ENCODE peak calls at places on chromosome 2, in four cellular contexts. Y, Z, W and U are unnamed samples.

GRCh38 chr2:220510668-220511067 is 883.2 kb downstream of the SLC4A3 start:
- DNase-seq in Y (no peak), W (no peak), Z (no peak), U (no peak)

GRCh38 chr2:61636686-61637085 is 98.5 kb upstream of the XPO1 start:
- DNase-seq in W (no peak), Y (no peak), Z (no peak), U (no peak)

GRCh38 chr2:102159295-102159694 is 16.7 kb downstream of the IL1R1 start:
- DNase-seq in W (no peak), Z (no peak), Y (no peak), U (no peak)

GRCh38 chr2:9966491-9967022 is 15.1 kb downstream of the GRHL1 start:
- DNase-seq in Z (no peak), W (no peak), Y (no peak), U (no peak)

GRCh38 chr2:171793691-171794678 is 100.1 kb downstream of the SLC25A12 start:
- DNase-seq in Z (no peak), W (no peak), Y (no peak), U (no peak)

GRCh38 chr2:1550658-1551316 is 137.5 kb downstream of the TPO start:
- DNase-seq in Y (peak; percentile 67), Z (peak; percentile 18), W (peak; percentile 66), U (peak; percentile 80)

GRCh38 chr2:132400169-132400900 is 16.3 kb upstream of the GPR39 start:
- DNase-seq in W (no peak), Y (no peak), Z (no peak), U (no peak)

GRCh38 chr2:8619071-8619470 is 62.8 kb upstream of the ID2 start:
- DNase-seq in Y (no peak), W (no peak), Z (no peak), U (no peak)

GRCh38 chr2:134408791-134409190 is 154.9 kb downstream of the MGAT5 start:
- DNase-seq in Z (no peak), Y (no peak), W (no peak), U (no peak)

GRCh38 chr2:127784965-127785518 is 25.9 kb downstream of the WDR33 start:
- DNase-seq in Z (no peak), W (no peak), Y (no peak), U (no peak)

GRCh38 chr2:172311921-172312345 is 115.5 kb upstream of the ITGA6 start:
- DNase-seq in Y (peak; percentile 31), Z (no peak), W (peak; percentile 68), U (peak; percentile 49)

GRCh38 chr2:85712849-85713612 is 18.9 kb downstream of the GNLY start:
- DNase-seq in W (peak; percentile 86), Y (peak; percentile 32), Z (no peak), U (peak; percentile 59)

GRCh38 chr2:168157070-168157469 is 90.3 kb downstream of the STK39 start:
- DNase-seq in Z (no peak), Y (no peak), W (no peak), U (no peak)

GRCh38 chr2:174704061-174704460 is 60.2 kb downstream of the CHRNA1 start:
- DNase-seq in Z (no peak), Y (no peak), W (no peak), U (no peak)

GRCh38 chr2:145563752-145564615 is 1044.1 kb upstream of the ZEB2 start:
- DNase-seq in Z (no peak), W (no peak), Y (peak; percentile 31), U (no peak)

GRCh38 chr2:182941939-182942338 is 75.5 kb upstream of the FRZB start:
- DNase-seq in W (no peak), Z (no peak), Y (no peak), U (no peak)

GRCh38 chr2:156896294-156896693 is 361.2 kb upstream of the GALNT5 start:
- DNase-seq in W (no peak), Z (no peak), Y (no peak), U (no peak)

GRCh38 chr2:31785876-31786275 is 205.1 kb upstream of the SRD5A2 start:
- DNase-seq in W (no peak), Z (no peak), Y (no peak), U (no peak)

GRCh38 chr2:45892236-45892701 is 240.8 kb downstream of the PRKCE start:
- DNase-seq in W (no peak), Y (no peak), Z (no peak), U (no peak)

GRCh38 chr2:229519655-229520054 is 194.7 kb downstream of the DNER start:
- DNase-seq in Y (no peak), Z (no peak), W (no peak), U (no peak)

GRCh38 chr2:237982039-237982725 is 15.4 kb downstream of the UBE2F start:
- DNase-seq in W (no peak), Y (no peak), Z (no peak), U (no peak)

GRCh38 chr2:64374686-64375085 is 79.3 kb upstream of the LGALSL start:
- DNase-seq in Y (peak; percentile 57), W (peak; percentile 31), Z (no peak), U (no peak)

GRCh38 chr2:111057721-111058120 is 63.0 kb upstream of the BCL2L11 start:
- DNase-seq in W (no peak), Z (no peak), Y (no peak), U (no peak)

GRCh38 chr2:240568678-240569522 is 616 bp downstream of the RNPEPL1 start:
- DNase-seq in Y (peak; percentile 78), Z (no peak), W (peak; percentile 74), U (peak; percentile 85)

GRCh38 chr2:88871336-88871735 is 179.9 kb downstream of the RPIA start:
- DNase-seq in Z (no peak), W (no peak), Y (no peak), U (no peak)

GRCh38 chr2:215186021-215186420 is 47.6 kb upstream of the ABCA12 start:
- DNase-seq in Y (no peak), W (no peak), Z (no peak), U (no peak)

GRCh38 chr2:215188078-215188477 is 49.7 kb upstream of the ABCA12 start:
- DNase-seq in Y (no peak), Z (no peak), W (no peak), U (no peak)

GRCh38 chr2:215190588-215190987 is 52.2 kb upstream of the ABCA12 start:
- DNase-seq in Y (no peak), W (no peak), Z (no peak), U (no peak)

DNA sequence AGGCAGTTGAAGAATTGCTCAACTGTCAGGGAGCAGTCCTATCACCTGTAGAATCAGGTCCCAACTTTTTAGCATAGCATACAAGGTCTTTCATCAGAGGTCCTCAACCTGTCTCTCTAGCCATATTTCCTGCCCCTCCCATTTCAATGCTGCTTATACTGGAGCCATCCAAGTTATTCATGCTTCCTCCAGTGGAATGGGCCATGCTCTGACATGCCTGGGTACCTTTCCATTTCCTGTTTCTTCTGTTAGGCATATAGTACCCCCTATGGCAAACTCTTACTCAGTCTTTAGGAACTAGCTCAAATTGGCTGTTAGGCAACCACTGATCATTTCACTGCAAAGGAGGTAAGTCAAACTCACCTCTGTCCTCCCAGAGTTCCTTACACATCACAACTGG is 51.0 kb upstream of the ABCA12 start:
- DNase-seq in Z (no peak), W (no peak), Y (no peak), U (no peak)
- TF ChIP-seq CTCF in Z (no peak), W (no peak), Y (no peak), U (no peak)

GRCh38 chr2:71276311-71277158 is 49.6 kb upstream of the PAIP2B start:
- DNase-seq in Z (peak; percentile 84), Y (peak; percentile 91), W (peak; percentile 91), U (peak; percentile 93)
- TF ChIP-seq POLR2A in Z (peak; percentile 90), Y (peak; percentile 42), W (no peak), U (peak; percentile 68)

DNA sequence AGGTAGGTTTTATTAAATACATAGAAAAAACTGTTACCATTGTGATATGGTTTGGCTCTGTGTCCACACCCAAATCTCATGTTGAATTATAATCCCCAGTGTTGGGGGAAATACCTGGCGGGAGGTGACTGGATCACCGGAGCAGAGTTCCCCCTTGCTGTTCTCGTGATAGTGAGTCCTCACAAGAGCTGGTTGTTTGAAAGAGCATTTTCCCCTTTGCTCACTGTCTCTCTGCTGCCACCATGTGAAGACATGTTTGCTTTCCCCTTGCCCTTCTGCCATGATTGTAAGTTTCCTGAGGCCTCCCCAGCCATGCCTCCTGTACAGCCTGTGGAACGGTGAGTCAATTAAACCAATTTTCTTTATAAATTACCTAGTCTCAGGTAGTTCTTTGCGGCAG is 352.7 kb upstream of the SLC39A10 start:
- DNase-seq in Y (no peak), W (no peak), Z (peak; percentile 19), U (no peak)
- TF ChIP-seq CTCF in Y (no peak), W (no peak), Z (peak; percentile 15), U (no peak)

DNA sequence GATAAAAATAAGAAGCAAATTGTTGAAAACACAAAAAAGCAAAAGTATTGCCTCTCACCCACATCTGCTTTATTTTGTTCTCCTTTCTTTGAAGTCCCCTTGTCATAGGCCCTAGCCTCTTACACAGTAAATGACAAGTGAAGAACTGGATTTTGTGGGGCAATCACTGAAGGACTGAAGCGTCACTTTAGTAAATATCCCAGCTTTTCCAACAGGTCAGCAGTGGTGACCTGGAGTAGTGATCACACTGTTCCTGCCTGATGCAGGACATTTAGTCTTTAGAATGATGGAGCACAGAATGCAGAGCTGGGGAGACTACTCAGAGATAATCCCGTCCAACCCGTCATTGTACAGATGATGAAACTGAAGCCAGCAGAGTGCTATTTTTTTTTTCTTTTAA is 28.1 kb upstream of the TDRD15 start:
- DNase-seq in Y (no peak), Z (no peak), W (no peak), U (no peak)
- TF ChIP-seq POLR2A in Y (no peak), Z (no peak), W (no peak), U (no peak)

DNA sequence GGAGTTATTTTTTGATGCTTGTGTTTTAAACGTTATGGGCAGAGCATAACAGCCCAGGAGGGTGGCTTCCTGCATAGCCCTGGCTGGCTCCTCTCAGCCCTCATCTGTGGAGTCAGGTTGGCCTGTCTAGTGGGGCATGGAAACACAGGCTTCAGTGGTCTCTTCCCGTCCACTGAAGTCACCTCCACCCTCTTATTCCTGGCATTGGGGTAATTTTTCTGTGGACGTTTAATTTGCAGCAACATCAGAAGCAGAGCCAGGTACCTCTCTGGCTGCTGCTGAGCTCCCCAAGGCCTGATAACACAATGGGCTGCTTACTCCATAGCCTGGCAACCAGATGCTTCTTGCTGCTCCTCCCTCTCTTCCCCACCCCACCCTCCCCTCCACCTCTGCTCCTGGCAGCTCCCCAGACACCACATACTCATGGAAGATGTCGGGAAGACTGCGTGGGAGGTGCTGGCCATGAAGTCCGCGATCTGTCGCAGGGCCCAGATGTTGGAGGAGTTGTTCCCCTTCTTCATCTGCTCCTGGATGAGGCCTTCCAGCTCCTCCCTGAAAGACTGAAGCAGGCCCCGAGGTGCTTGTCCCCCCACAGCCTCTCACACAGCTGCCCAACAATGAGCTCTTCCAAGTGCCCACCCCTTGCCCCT is 64.0 kb downstream of the ADD2 start:
- DNase-seq in W (peak; percentile 16), Z (no peak), Y (no peak), U (peak; percentile 52)
- TF ChIP-seq CTCF in W (no peak), Z (no peak), Y (no peak), U (no peak)

GRCh38 chr2:29053223-29053622 is 21.1 kb downstream of the PCARE start:
- DNase-seq in Y (no peak), Z (peak; percentile 6), W (no peak), U (no peak)

GRCh38 chr2:29051730-29052129 is 22.6 kb downstream of the PCARE start:
- DNase-seq in Z (no peak), W (no peak), Y (no peak), U (no peak)

GRCh38 chr2:29053680-29054400 is 20.5 kb downstream of the PCARE start:
- DNase-seq in Y (no peak), Z (peak; percentile 15), W (no peak), U (no peak)

GRCh38 chr2:29054430-29054829 is 19.9 kb downstream of the PCARE start:
- DNase-seq in Z (no peak), W (no peak), Y (no peak), U (no peak)

GRCh38 chr2:29052811-29053210 is 21.5 kb downstream of the PCARE start:
- DNase-seq in Y (no peak), W (no peak), Z (no peak), U (no peak)
- TF ChIP-seq POLR2A in Y (no peak), W (no peak), Z (no peak), U (no peak)

GRCh38 chr2:181570833-181571661 is 85.9 kb downstream of the CERKL start:
- DNase-seq in Y (no peak), Z (no peak), W (no peak), U (no peak)
- TF ChIP-seq CTCF in Y (no peak), Z (peak; percentile 19), W (no peak), U (no peak)